ENCODE peak calls at places on chromosomes 13 and 19, in five cellular contexts. U is fibroblast of lung, H is AG04450, R is mammary epithelial cell, S is thoracic aorta. L is an unnamed sample. For H3K27me3, the result is how much of the 10 kb centered on the place peaks cover.

GRCh38 chr13:63198076-63198475 is 1782.4 kb upstream of the PCDH20 start:
- DNase-seq in S (no peak), U (peak), R (no peak), H (no peak), L (no peak)

GRCh38 chr19:28537896-28538295 is 675.1 kb downstream of the UQCRFS1 start:
- DNase-seq in R (no peak), U (no peak), S (no peak), H (no peak), L (no peak)

GRCh38 chr19:45769821-45770191 is 754 bp upstream of the SIX5 start:
- DNase-seq in R (peak), U (no peak), S (no peak), H (no peak), L (no peak)

GRCh38 chr19:53903055-53903680 is 5.9 kb upstream of the CACNG7 start:
- DNase-seq in R (peak), U (peak), H (no peak), S (no peak), L (no peak)

GRCh38 chr13:24217601-24218281 is 57.2 kb downstream of the SPATA13 start:
- DNase-seq in H (no peak), S (no peak), U (no peak), R (no peak), L (no peak)

GRCh38 chr19:5743640-5744039 is 23.2 kb downstream of the CATSPERD start:
- DNase-seq in U (no peak), H (no peak), R (no peak), S (no peak), L (no peak)

GRCh38 chr19:45990113-45990728 is 5.0 kb upstream of the CCDC61 start:
- DNase-seq in S (no peak), H (no peak), R (no peak), U (no peak), L (no peak)

GRCh38 chr19:9070066-9070465 is 16.8 kb upstream of the OR1M1 start:
- DNase-seq in R (no peak), H (no peak), S (no peak), U (no peak), L (no peak)

GRCh38 chr13:95254341-95254740 is 46.9 kb downstream of the ABCC4 start:
- DNase-seq in U (no peak), R (peak), S (no peak), H (no peak), L (no peak)

GRCh38 chr19:50607388-50607787 is 32.3 kb downstream of the SYT3 start:
- DNase-seq in U (no peak), S (no peak), H (no peak), R (no peak), L (no peak)

GRCh38 chr19:50602935-50603334 is 34.7 kb upstream of the LRRC4B start:
- DNase-seq in U (no peak), H (no peak), R (no peak), S (no peak), L (no peak)

GRCh38 chr19:50602496-50602895 is 34.3 kb upstream of the LRRC4B start:
- DNase-seq in U (no peak), H (no peak), R (no peak), S (no peak), L (no peak)

DNA sequence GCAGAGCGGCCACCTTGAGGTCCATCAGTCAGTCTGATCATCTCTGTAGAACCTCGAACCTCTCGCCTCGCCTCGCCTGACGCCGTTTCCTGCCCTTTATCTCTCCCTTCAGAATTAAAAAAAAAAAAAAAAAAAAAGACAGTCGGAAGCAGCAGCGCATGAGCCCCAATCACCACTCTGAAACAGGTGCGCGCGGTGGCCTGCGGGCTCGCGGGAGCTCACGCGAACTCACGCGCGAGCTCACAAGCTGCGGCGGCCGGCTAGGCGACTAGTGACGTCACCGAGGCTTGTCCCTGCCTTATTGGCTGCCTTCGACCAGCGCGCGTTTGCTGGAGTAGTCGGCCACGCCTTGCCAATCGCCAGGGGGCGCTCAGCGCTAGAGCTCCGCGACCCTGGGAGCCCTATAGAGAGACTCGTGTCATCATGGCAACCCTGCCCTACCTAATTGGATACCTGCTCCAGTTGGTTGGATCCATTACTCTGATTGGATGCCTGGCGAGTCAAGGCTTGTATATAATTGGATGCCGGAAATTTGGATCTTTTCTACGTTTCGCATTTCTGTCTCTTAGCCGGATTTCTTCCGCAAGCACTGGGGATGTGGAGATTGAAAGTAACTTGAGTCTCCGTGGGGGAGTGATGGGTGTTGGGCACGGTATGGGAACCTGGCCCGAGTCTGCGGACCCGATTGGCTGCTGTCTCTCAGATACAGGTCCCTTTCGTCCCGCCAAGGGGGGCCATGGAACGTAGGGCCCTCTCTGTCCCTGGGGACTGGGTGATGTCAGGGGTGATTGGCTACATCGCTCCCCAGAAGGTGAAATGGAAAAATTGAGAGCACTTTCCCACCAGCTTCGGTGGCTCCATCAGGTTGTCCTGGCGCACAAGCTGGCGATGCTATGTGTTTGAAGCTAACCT is 31.6 kb downstream of the SYT3 start:
- DNase-seq in S (no peak), U (peak), R (peak), H (peak), L (peak)
- H3K27ac ChIP-seq in S (no peak), U (no peak), R (no peak), H (no peak), L (no peak)

GRCh38 chr19:44592451-44592890 is 20.9 kb upstream of the IGSF23 start:
- DNase-seq in R (no peak), U (no peak), H (no peak), S (no peak), L (no peak)
- H3K27me3 ChIP-seq in R (under half), U (under half), H (under half), S (under half), L (under half)

GRCh38 chr13:44715287-44716224 is 139.4 kb upstream of the TSC22D1 start:
- DNase-seq in U (no peak), S (no peak), R (no peak), H (no peak), L (no peak)

GRCh38 chr13:44713793-44714469 is 137.8 kb upstream of the TSC22D1 start:
- DNase-seq in U (peak), H (peak), S (peak), R (peak), L (no peak)

GRCh38 chr13:44710576-44710975 is 134.4 kb upstream of the TSC22D1 start:
- DNase-seq in R (peak), U (peak), H (peak), S (no peak), L (no peak)
- H3K27ac ChIP-seq in R (peak), U (peak), H (peak), S (peak), L (no peak)

DNA sequence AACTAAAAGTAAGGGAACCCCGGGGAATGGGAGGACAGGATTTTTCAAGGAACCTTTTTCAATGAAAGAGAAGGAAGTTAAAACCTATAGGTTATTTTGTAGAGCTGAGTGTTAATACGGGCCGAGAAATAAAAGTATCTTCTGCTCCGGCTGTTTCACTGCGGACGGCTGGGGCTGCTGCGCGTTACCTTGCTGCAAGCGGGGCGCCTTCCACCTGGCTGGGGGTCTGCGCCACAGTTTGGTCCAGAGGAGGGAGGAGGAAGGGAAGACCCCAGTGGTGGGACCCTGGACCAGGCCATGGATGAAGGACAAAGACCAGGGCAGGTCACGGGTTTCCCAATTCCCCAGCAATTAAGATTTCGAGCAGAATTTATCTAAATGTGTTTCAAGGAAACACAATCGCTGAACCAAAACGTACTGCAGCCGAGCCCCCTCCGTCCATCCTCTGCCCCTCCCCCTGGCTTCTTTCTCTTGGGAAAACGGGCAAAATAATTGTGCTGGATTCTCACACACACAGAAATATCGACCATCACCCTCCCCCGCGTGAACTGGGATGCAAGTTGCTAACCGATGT is 2.9 kb downstream of the SOX1 start:
- DNase-seq in R (no peak), H (no peak), S (no peak), U (no peak), L (no peak)
- H3K27me3 ChIP-seq in R (half or more), H (half or more), S (under half), U (under half), L (half or more)

GRCh38 chr19:2015611-2015950 is at the start of gene BTBD2:
- DNase-seq in S (no peak), H (peak), U (peak), R (peak), L (no peak)
- H3K27ac ChIP-seq in S (peak), H (no peak), U (peak), R (no peak), L (no peak)

DNA sequence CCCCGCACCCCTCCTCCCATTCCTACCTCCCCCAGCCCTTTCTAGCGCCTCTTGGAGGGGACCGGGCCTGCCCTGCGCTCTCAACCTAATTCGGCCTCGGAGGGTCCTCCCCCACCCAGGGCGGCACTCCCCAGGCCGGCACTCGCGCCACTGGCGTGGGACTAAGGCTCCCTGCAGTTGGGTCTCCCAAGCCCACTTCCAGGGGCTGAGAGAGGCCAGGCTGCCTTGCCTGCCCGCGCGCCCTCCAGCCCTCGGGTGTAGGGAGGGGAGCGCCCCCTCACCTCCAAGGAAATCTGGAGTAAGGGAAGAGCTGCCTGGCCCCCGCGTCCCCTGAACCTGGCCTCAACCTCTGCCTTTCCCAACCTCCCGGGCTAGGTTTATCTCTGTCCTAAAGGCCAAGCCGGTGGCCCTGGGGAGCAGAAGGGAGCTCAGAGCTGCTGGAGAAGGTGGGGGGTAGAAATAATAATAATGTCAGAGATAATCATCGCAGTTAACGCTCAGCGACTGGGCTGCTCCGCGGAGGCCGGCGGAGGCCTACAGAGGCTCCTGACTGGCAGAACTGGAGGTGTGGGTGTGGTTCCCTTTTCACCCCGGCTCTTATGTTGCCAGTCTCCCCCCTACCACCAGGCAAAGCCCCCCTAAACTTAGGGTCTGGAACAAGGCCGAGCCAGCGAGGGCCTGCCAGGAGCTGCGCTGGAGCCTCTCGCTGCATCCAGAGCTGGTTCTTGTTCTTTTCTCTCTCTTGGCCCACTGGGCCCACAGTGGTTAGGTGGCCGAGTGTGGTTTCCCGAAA is 9.6 kb downstream of the ZIC2 start:
- DNase-seq in S (no peak), R (no peak), H (no peak), U (no peak), L (no peak)
- H3K27me3 ChIP-seq in S (half or more), R (half or more), H (half or more), U (half or more), L (under half)

DNA sequence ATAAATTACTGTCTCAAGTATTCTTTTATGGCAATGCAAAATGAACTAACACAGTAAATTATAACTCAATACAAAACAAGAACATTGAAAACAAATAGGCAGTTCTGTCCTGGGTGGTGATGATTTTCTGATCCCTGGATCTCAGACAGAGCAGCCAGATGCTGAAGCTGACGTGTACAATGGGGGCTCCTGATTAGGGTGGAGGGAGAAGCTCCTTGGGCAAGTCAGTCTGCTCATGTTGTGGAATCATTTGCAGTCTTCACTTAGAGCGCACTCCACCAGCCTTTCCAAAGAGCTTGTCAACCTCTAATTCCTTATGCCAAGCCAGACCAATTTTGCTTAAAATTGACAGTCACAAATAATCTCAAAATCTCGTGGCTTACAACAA is 21.6 kb downstream of the FXYD5 start:
- DNase-seq in H (no peak), S (no peak), R (no peak), U (no peak), L (no peak)
- H3K27ac ChIP-seq in H (no peak), S (no peak), R (no peak), U (no peak), L (no peak)

L was measured in iPS DF 6.9.